ENCODE peak calls at places on chromosomes 1 and 21, in ten cellular contexts. One of them, this sample, is unnamed.

GRCh38 chr1:40338745-40339419 is 21.8 kb upstream of the COL9A2 start:
- DNase-seq in upper lobe of right lung: peak; percentile 90
- DNase-seq in neural crest cell: peak; percentile 92
- DNase-seq in Caki2: peak; percentile 65
- DNase-seq in iris pigment epithelial cell: peak; percentile 78
- DNase-seq in hepatic stellate cell: no peak
- DNase-seq in H7: peak; percentile 69
- DNase-seq in cardiac fibroblast: peak; percentile 85
- DNase-seq in left lobe of liver: peak; percentile 84
- DNase-seq in GDM1: peak; percentile 76
- DNase-seq in this sample: peak; percentile 85

GRCh38 chr1:12172042-12172851 is 5.5 kb downstream of the TNFRSF1B start:
- DNase-seq in cardiac fibroblast: no peak
- DNase-seq in left lobe of liver: no peak
- DNase-seq in neural crest cell: no peak
- DNase-seq in hepatic stellate cell: no peak
- DNase-seq in iris pigment epithelial cell: no peak
- DNase-seq in GDM1: no peak
- DNase-seq in Caki2: no peak
- DNase-seq in upper lobe of right lung: no peak
- DNase-seq in H7: no peak
- DNase-seq in this sample: no peak

GRCh38 chr1:16721871-16722641 is 18.3 kb upstream of the RNU1-4 start:
- DNase-seq in iris pigment epithelial cell: no peak
- DNase-seq in neural crest cell: no peak
- DNase-seq in hepatic stellate cell: no peak
- DNase-seq in Caki2: no peak
- DNase-seq in H7: peak; percentile 37
- DNase-seq in GDM1: no peak
- DNase-seq in left lobe of liver: peak; percentile 39
- DNase-seq in upper lobe of right lung: no peak
- DNase-seq in cardiac fibroblast: no peak
- DNase-seq in this sample: no peak

GRCh38 chr1:59604191-59604590 is 210.6 kb upstream of the HOOK1 start:
- DNase-seq in Caki2: no peak
- DNase-seq in cardiac fibroblast: no peak
- DNase-seq in upper lobe of right lung: no peak
- DNase-seq in GDM1: no peak
- DNase-seq in H7: no peak
- DNase-seq in hepatic stellate cell: no peak
- DNase-seq in iris pigment epithelial cell: peak; percentile 22
- DNase-seq in left lobe of liver: no peak
- DNase-seq in neural crest cell: no peak
- DNase-seq in this sample: no peak

GRCh38 chr1:226629896-226630550 is 81.5 kb downstream of the STUM start:
- DNase-seq in hepatic stellate cell: no peak
- DNase-seq in neural crest cell: no peak
- DNase-seq in left lobe of liver: no peak
- DNase-seq in iris pigment epithelial cell: no peak
- DNase-seq in upper lobe of right lung: peak; percentile 22
- DNase-seq in cardiac fibroblast: no peak
- DNase-seq in H7: peak; percentile 7
- DNase-seq in Caki2: no peak
- DNase-seq in GDM1: no peak
- DNase-seq in this sample: no peak

GRCh38 chr1:31409946-31410858 is 2.8 kb upstream of the SERINC2 start:
- DNase-seq in upper lobe of right lung: no peak
- DNase-seq in GDM1: no peak
- DNase-seq in Caki2: no peak
- DNase-seq in left lobe of liver: no peak
- DNase-seq in neural crest cell: no peak
- DNase-seq in H7: no peak
- DNase-seq in hepatic stellate cell: no peak
- DNase-seq in cardiac fibroblast: no peak
- DNase-seq in iris pigment epithelial cell: no peak
- DNase-seq in this sample: no peak

GRCh38 chr1:86706018-86706417 is 1.6 kb downstream of the SH3GLB1 start:
- DNase-seq in hepatic stellate cell: no peak
- DNase-seq in iris pigment epithelial cell: peak; percentile 16
- DNase-seq in neural crest cell: no peak
- DNase-seq in cardiac fibroblast: no peak
- DNase-seq in H7: no peak
- DNase-seq in upper lobe of right lung: no peak
- DNase-seq in GDM1: no peak
- DNase-seq in left lobe of liver: no peak
- DNase-seq in Caki2: no peak
- DNase-seq in this sample: no peak

GRCh38 chr1:119631433-119632102 is 16.5 kb downstream of the ZNF697 start:
- DNase-seq in left lobe of liver: peak; percentile 96
- DNase-seq in upper lobe of right lung: peak; percentile 90
- DNase-seq in H7: peak; percentile 87
- DNase-seq in cardiac fibroblast: peak; percentile 96
- DNase-seq in hepatic stellate cell: peak; percentile 79
- DNase-seq in iris pigment epithelial cell: peak; percentile 72
- DNase-seq in Caki2: no peak
- DNase-seq in GDM1: peak; percentile 5
- DNase-seq in neural crest cell: no peak
- DNase-seq in this sample: peak; percentile 96

GRCh38 chr1:153490272-153491051 is 30.0 kb upstream of the S100A7 start:
- DNase-seq in GDM1: no peak
- DNase-seq in cardiac fibroblast: peak; percentile 91
- DNase-seq in hepatic stellate cell: peak; percentile 28
- DNase-seq in upper lobe of right lung: no peak
- DNase-seq in neural crest cell: no peak
- DNase-seq in Caki2: no peak
- DNase-seq in H7: no peak
- DNase-seq in left lobe of liver: no peak
- DNase-seq in iris pigment epithelial cell: peak; percentile 94
- DNase-seq in this sample: no peak

GRCh38 chr1:88141499-88142074 is 542.5 kb upstream of the PKN2 start:
- DNase-seq in hepatic stellate cell: no peak
- DNase-seq in GDM1: no peak
- DNase-seq in cardiac fibroblast: no peak
- DNase-seq in H7: no peak
- DNase-seq in neural crest cell: no peak
- DNase-seq in iris pigment epithelial cell: no peak
- DNase-seq in Caki2: no peak
- DNase-seq in upper lobe of right lung: no peak
- DNase-seq in left lobe of liver: no peak
- DNase-seq in this sample: no peak

GRCh38 chr1:27454610-27455009 is 35.4 kb downstream of the WASF2 start:
- DNase-seq in iris pigment epithelial cell: no peak
- DNase-seq in neural crest cell: no peak
- DNase-seq in upper lobe of right lung: no peak
- DNase-seq in GDM1: no peak
- DNase-seq in H7: no peak
- DNase-seq in cardiac fibroblast: no peak
- DNase-seq in hepatic stellate cell: no peak
- DNase-seq in Caki2: no peak
- DNase-seq in left lobe of liver: no peak
- DNase-seq in this sample: no peak

GRCh38 chr1:187862506-187862905 is 1033.8 kb downstream of the PLA2G4A start:
- DNase-seq in Caki2: no peak
- DNase-seq in neural crest cell: no peak
- DNase-seq in H7: no peak
- DNase-seq in hepatic stellate cell: no peak
- DNase-seq in GDM1: no peak
- DNase-seq in iris pigment epithelial cell: peak; percentile 60
- DNase-seq in upper lobe of right lung: no peak
- DNase-seq in left lobe of liver: no peak
- DNase-seq in cardiac fibroblast: no peak
- DNase-seq in this sample: no peak

GRCh38 chr1:234599617-234600417 is 10.2 kb downstream of the IRF2BP2 start:
- DNase-seq in GDM1: peak; percentile 94
- DNase-seq in neural crest cell: peak; percentile 59
- DNase-seq in iris pigment epithelial cell: peak; percentile 89
- DNase-seq in cardiac fibroblast: peak; percentile 92
- DNase-seq in H7: peak; percentile 95
- DNase-seq in upper lobe of right lung: peak; percentile 94
- DNase-seq in hepatic stellate cell: peak; percentile 78
- DNase-seq in Caki2: peak; percentile 93
- DNase-seq in left lobe of liver: peak; percentile 91
- DNase-seq in this sample: peak; percentile 96

GRCh38 chr1:209883341-209883971 is 54.6 kb upstream of the SYT14 start:
- DNase-seq in iris pigment epithelial cell: peak; percentile 72
- DNase-seq in H7: no peak
- DNase-seq in cardiac fibroblast: peak; percentile 74
- DNase-seq in upper lobe of right lung: no peak
- DNase-seq in GDM1: no peak
- DNase-seq in left lobe of liver: no peak
- DNase-seq in hepatic stellate cell: peak; percentile 68
- DNase-seq in Caki2: peak; percentile 93
- DNase-seq in neural crest cell: no peak
- DNase-seq in this sample: no peak

GRCh38 chr21:7947422-7947821 is 2574.0 kb upstream of the TPTE start:
- DNase-seq in GDM1: no peak
- DNase-seq in Caki2: no peak
- DNase-seq in cardiac fibroblast: no peak
- DNase-seq in upper lobe of right lung: no peak
- DNase-seq in iris pigment epithelial cell: no peak
- DNase-seq in left lobe of liver: no peak
- DNase-seq in hepatic stellate cell: no peak
- DNase-seq in H7: no peak
- DNase-seq in neural crest cell: no peak
- DNase-seq in this sample: no peak

GRCh38 chr21:33861125-33861524 is 54.5 kb downstream of the ATP5PO start:
- DNase-seq in hepatic stellate cell: no peak
- DNase-seq in left lobe of liver: no peak
- DNase-seq in GDM1: no peak
- DNase-seq in iris pigment epithelial cell: no peak
- DNase-seq in neural crest cell: no peak
- DNase-seq in H7: no peak
- DNase-seq in Caki2: no peak
- DNase-seq in cardiac fibroblast: no peak
- DNase-seq in upper lobe of right lung: no peak
- DNase-seq in this sample: peak; percentile 4

This sample was measured in kidney.